ENCODE peak calls at places on chromosomes 1 and 21, in four cellular contexts. P, N, T and K are unnamed samples.

GRCh38 chr21:44907966-44908364 is 12.7 kb downstream of the ITGB2 start:
- DNase-seq in P (no peak), N (no peak), T (peak; percentile 50), K (no peak)

GRCh38 chr1:171434717-171435346 is 50.5 kb upstream of the PRRC2C start:
- DNase-seq in T (peak; percentile 90), N (no peak), P (no peak), K (peak; percentile 92)

GRCh38 chr1:115330480-115331013 is 7.5 kb downstream of the NGF start:
- DNase-seq in T (peak; percentile 97), P (no peak), N (no peak), K (peak; percentile 62)

GRCh38 chr1:205069371-205070125 is 14.7 kb downstream of the TMEM81 start:
- DNase-seq in P (no peak), T (no peak), N (no peak), K (no peak)

GRCh38 chr1:8652607-8653046 is 164.8 kb downstream of the RERE start:
- DNase-seq in N (no peak), P (no peak), T (no peak), K (no peak)

GRCh38 chr1:51643362-51643761 is 26.5 kb downstream of the OSBPL9 start:
- DNase-seq in N (no peak), T (no peak), P (no peak), K (no peak)

GRCh38 chr1:118291686-118292085 is 106.7 kb upstream of the SPAG17 start:
- DNase-seq in P (no peak), N (no peak), T (peak; percentile 41), K (no peak)

GRCh38 chr21:25557170-25557569 is 50.1 kb downstream of the MRPL39 start:
- DNase-seq in T (peak; percentile 9), P (no peak), N (no peak), K (peak; percentile 51)

GRCh38 chr1:80579055-80579454 is 1221.7 kb upstream of the ADGRL2 start:
- DNase-seq in P (no peak), T (no peak), N (no peak), K (no peak)

GRCh38 chr1:54275349-54275748 is 75.4 kb downstream of the MRPL37 start:
- DNase-seq in N (no peak), P (no peak), T (peak; percentile 87), K (peak; percentile 33)

GRCh38 chr1:111571987-111572386 is 47.6 kb upstream of the RAP1A start:
- DNase-seq in P (peak; percentile 71), N (peak; percentile 22), T (peak; percentile 75), K (no peak)

GRCh38 chr1:173360478-173361063 is 116.6 kb upstream of the PRDX6 start:
- DNase-seq in T (no peak), P (no peak), N (no peak), K (no peak)

GRCh38 chr1:108747128-108747827 is 804 bp downstream of the STXBP3 start:
- DNase-seq in N (peak; percentile 83), T (peak; percentile 95), P (peak; percentile 73), K (peak; percentile 76)

GRCh38 chr1:225973158-225973557 is 26.0 kb downstream of the SDE2 start:
- DNase-seq in P (no peak), N (no peak), T (no peak), K (peak; percentile 49)

GRCh38 chr1:69688178-69688577 is 120.5 kb downstream of the LRRC7 start:
- DNase-seq in P (no peak), N (no peak), T (no peak), K (no peak)

GRCh38 chr1:38831753-38832734 is 27.5 kb downstream of the RRAGC start:
- DNase-seq in N (no peak), P (no peak), T (peak; percentile 30), K (no peak)

GRCh38 chr1:38826262-38826661 is 33.3 kb downstream of the RRAGC start:
- DNase-seq in P (no peak), N (no peak), T (no peak), K (no peak)

GRCh38 chr1:38826886-38827285 is 32.7 kb downstream of the RRAGC start:
- DNase-seq in P (no peak), T (no peak), N (no peak), K (no peak)

GRCh38 chr1:38827299-38827698 is 32.3 kb downstream of the RRAGC start:
- DNase-seq in P (no peak), T (no peak), N (no peak), K (no peak)

DNA sequence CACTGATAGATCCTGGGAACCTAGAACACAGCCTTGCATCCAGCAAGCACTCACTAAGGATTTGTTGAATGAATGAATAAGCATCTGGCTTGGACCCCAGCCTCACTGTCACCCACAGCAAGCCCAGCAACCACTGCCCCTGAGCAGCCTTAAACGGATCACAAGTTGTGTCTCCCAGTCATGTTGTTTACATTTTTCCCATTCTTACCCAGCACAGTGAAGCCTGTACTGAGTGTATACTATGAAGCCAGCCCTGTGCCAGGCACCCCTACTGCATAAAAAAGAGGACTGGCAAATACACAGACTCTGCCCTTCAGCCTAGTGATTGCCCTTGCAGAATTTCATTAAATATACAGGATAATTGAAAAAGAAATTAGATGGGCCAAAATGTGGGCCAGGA is 30.2 kb downstream of the RRAGC start:
- DNase-seq in P (no peak), T (no peak), N (no peak), K (no peak)
- H3K27ac ChIP-seq in P (no peak overlapping the region), T (no peak overlapping the region), N (no peak overlapping the region), K (no peak overlapping the region)

GRCh38 chr1:159917533-159917932 is 7.8 kb downstream of the TAGLN2 start:
- DNase-seq in P (peak; percentile 39), T (no peak), N (no peak), K (peak; percentile 31)
- H3F3A ChIP-seq in P (peaks cover 21% of the 10 kb centered on the region), T (peaks cover 50% of the 10 kb centered on the region), N (no peaks in the 10 kb centered on the region), K (peaks cover 25% of the 10 kb centered on the region)

GRCh38 chr21:35051287-35051818 is 2.3 kb upstream of the RUNX1 start:
- DNase-seq in T (peak; percentile 97), N (peak; percentile 89), P (peak; percentile 87), K (peak; percentile 97)
- H3K27ac ChIP-seq in T (peak overlapping the region; percentile 84), N (no peak overlapping the region), P (no peak overlapping the region), K (peak overlapping the region; percentile 91)

GRCh38 chr1:1867164-1867563 is 23.7 kb downstream of the GNB1 start:
- DNase-seq in P (no peak), N (no peak), T (no peak), K (no peak)

GRCh38 chr1:1862905-1863547 is 27.9 kb downstream of the GNB1 start:
- DNase-seq in P (no peak), T (peak; percentile 62), N (no peak), K (no peak)

GRCh38 chr1:1858382-1859086 is 32.4 kb downstream of the GNB1 start:
- DNase-seq in P (peak; percentile 56), T (peak; percentile 97), N (peak; percentile 72), K (peak; percentile 76)

GRCh38 chr1:1857096-1857703 is 33.7 kb downstream of the GNB1 start:
- DNase-seq in T (no peak), P (no peak), N (no peak), K (no peak)

GRCh38 chr1:1861339-1861730 is 29.6 kb downstream of the GNB1 start:
- DNase-seq in T (no peak), P (no peak), N (no peak), K (no peak)
- H3F3A ChIP-seq in T (peaks cover 59% of the 10 kb centered on the region), P (peaks cover 43% of the 10 kb centered on the region), N (peaks cover 21% of the 10 kb centered on the region), K (peaks cover 4% of the 10 kb centered on the region)